ENCODE peak calls at places on chromosome 22, in eight cellular contexts. One of them, this sample, is unnamed.

GRCh38 chr22:23315341-23315917 is 135.1 kb downstream of the BCR start:
- DNase-seq in stimulated activated CD8-positive, alpha-beta memory T cell treated with anti-CD3 and anti-CD28 coated beads, Interleukin-7, amount 100 ng/mL, for 1 hour: peak; percentile 24
- DNase-seq in EL: peak; percentile 79
- DNase-seq in activated T-cell treated with anti-CD3 and anti-CD28 coated beads, Interleukin-2, amount 50 U/mL, for 1 hour: peak; percentile 71
- DNase-seq in spleen: peak; percentile 84
- DNase-seq in left colon: no peak
- DNase-seq in psoas muscle: peak; percentile 73
- DNase-seq in ureter: no peak
- DNase-seq in this sample: no peak

GRCh38 chr22:42300286-42301071 is 30.0 kb upstream of the TCF20 start:
- DNase-seq in stimulated activated CD8-positive, alpha-beta memory T cell treated with anti-CD3 and anti-CD28 coated beads, Interleukin-7, amount 100 ng/mL, for 1 hour: no peak
- DNase-seq in EL: no peak
- DNase-seq in activated T-cell treated with anti-CD3 and anti-CD28 coated beads, Interleukin-2, amount 50 U/mL, for 1 hour: peak; percentile 44
- DNase-seq in spleen: no peak
- DNase-seq in left colon: peak; percentile 86
- DNase-seq in psoas muscle: no peak
- DNase-seq in ureter: no peak
- DNase-seq in this sample: no peak

GRCh38 chr22:39240841-39241631 is 3.7 kb downstream of the PDGFB start:
- DNase-seq in stimulated activated CD8-positive, alpha-beta memory T cell treated with anti-CD3 and anti-CD28 coated beads, Interleukin-7, amount 100 ng/mL, for 1 hour: no peak
- DNase-seq in EL: peak; percentile 13
- DNase-seq in activated T-cell treated with anti-CD3 and anti-CD28 coated beads, Interleukin-2, amount 50 U/mL, for 1 hour: peak; percentile 58
- DNase-seq in spleen: no peak
- DNase-seq in left colon: peak; percentile 81
- DNase-seq in psoas muscle: peak; percentile 82
- DNase-seq in ureter: peak; percentile 68
- DNase-seq in this sample: no peak

GRCh38 chr22:42189761-42190160 is 59.2 kb upstream of the CYP2D6 start:
- DNase-seq in stimulated activated CD8-positive, alpha-beta memory T cell treated with anti-CD3 and anti-CD28 coated beads, Interleukin-7, amount 100 ng/mL, for 1 hour: no peak
- DNase-seq in EL: no peak
- DNase-seq in activated T-cell treated with anti-CD3 and anti-CD28 coated beads, Interleukin-2, amount 50 U/mL, for 1 hour: no peak
- DNase-seq in spleen: no peak
- DNase-seq in left colon: no peak
- DNase-seq in psoas muscle: no peak
- DNase-seq in ureter: no peak
- DNase-seq in this sample: no peak

GRCh38 chr22:32164084-32164894 is 5.2 kb upstream of the C22orf42 start:
- DNase-seq in stimulated activated CD8-positive, alpha-beta memory T cell treated with anti-CD3 and anti-CD28 coated beads, Interleukin-7, amount 100 ng/mL, for 1 hour: no peak
- DNase-seq in EL: no peak
- DNase-seq in activated T-cell treated with anti-CD3 and anti-CD28 coated beads, Interleukin-2, amount 50 U/mL, for 1 hour: no peak
- DNase-seq in spleen: no peak
- DNase-seq in left colon: no peak
- DNase-seq in psoas muscle: no peak
- DNase-seq in ureter: no peak
- DNase-seq in this sample: no peak

GRCh38 chr22:40331706-40332105 is 14.6 kb upstream of the ADSL start:
- DNase-seq in stimulated activated CD8-positive, alpha-beta memory T cell treated with anti-CD3 and anti-CD28 coated beads, Interleukin-7, amount 100 ng/mL, for 1 hour: no peak
- DNase-seq in EL: no peak
- DNase-seq in activated T-cell treated with anti-CD3 and anti-CD28 coated beads, Interleukin-2, amount 50 U/mL, for 1 hour: no peak
- DNase-seq in spleen: no peak
- DNase-seq in left colon: no peak
- DNase-seq in psoas muscle: no peak
- DNase-seq in ureter: no peak
- DNase-seq in this sample: no peak

GRCh38 chr22:46090051-46090591 is 60.2 kb upstream of the PPARA start:
- DNase-seq in stimulated activated CD8-positive, alpha-beta memory T cell treated with anti-CD3 and anti-CD28 coated beads, Interleukin-7, amount 100 ng/mL, for 1 hour: no peak
- DNase-seq in EL: no peak
- DNase-seq in activated T-cell treated with anti-CD3 and anti-CD28 coated beads, Interleukin-2, amount 50 U/mL, for 1 hour: no peak
- DNase-seq in spleen: peak; percentile 76
- DNase-seq in left colon: peak; percentile 32
- DNase-seq in psoas muscle: peak; percentile 90
- DNase-seq in ureter: no peak
- DNase-seq in this sample: no peak

GRCh38 chr22:41979423-41980250 is 10.4 kb downstream of the SEPTIN3 start:
- DNase-seq in stimulated activated CD8-positive, alpha-beta memory T cell treated with anti-CD3 and anti-CD28 coated beads, Interleukin-7, amount 100 ng/mL, for 1 hour: no peak
- DNase-seq in EL: no peak
- DNase-seq in activated T-cell treated with anti-CD3 and anti-CD28 coated beads, Interleukin-2, amount 50 U/mL, for 1 hour: no peak
- DNase-seq in spleen: no peak
- DNase-seq in left colon: no peak
- DNase-seq in psoas muscle: no peak
- DNase-seq in ureter: no peak
- DNase-seq in this sample: no peak

GRCh38 chr22:36741204-36741793 is 34.6 kb downstream of the IFT27 start:
- DNase-seq in stimulated activated CD8-positive, alpha-beta memory T cell treated with anti-CD3 and anti-CD28 coated beads, Interleukin-7, amount 100 ng/mL, for 1 hour: no peak
- DNase-seq in EL: peak; percentile 24
- DNase-seq in activated T-cell treated with anti-CD3 and anti-CD28 coated beads, Interleukin-2, amount 50 U/mL, for 1 hour: no peak
- DNase-seq in spleen: no peak
- DNase-seq in left colon: no peak
- DNase-seq in psoas muscle: no peak
- DNase-seq in ureter: no peak
- DNase-seq in this sample: no peak

GRCh38 chr22:40407021-40407761 is 36.8 kb downstream of the SGSM3 start:
- DNase-seq in stimulated activated CD8-positive, alpha-beta memory T cell treated with anti-CD3 and anti-CD28 coated beads, Interleukin-7, amount 100 ng/mL, for 1 hour: no peak
- DNase-seq in EL: no peak
- DNase-seq in activated T-cell treated with anti-CD3 and anti-CD28 coated beads, Interleukin-2, amount 50 U/mL, for 1 hour: no peak
- DNase-seq in spleen: peak; percentile 76
- DNase-seq in left colon: no peak
- DNase-seq in psoas muscle: no peak
- DNase-seq in ureter: no peak
- DNase-seq in this sample: peak; percentile 77

GRCh38 chr22:48901324-48901723 is 926.3 kb downstream of the BRD1 start:
- DNase-seq in stimulated activated CD8-positive, alpha-beta memory T cell treated with anti-CD3 and anti-CD28 coated beads, Interleukin-7, amount 100 ng/mL, for 1 hour: no peak
- DNase-seq in EL: no peak
- DNase-seq in activated T-cell treated with anti-CD3 and anti-CD28 coated beads, Interleukin-2, amount 50 U/mL, for 1 hour: no peak
- DNase-seq in spleen: no peak
- DNase-seq in left colon: no peak
- DNase-seq in psoas muscle: no peak
- DNase-seq in ureter: peak; percentile 28
- DNase-seq in this sample: peak; percentile 64

GRCh38 chr22:47090591-47091240 is 328.3 kb downstream of the TBC1D22A start:
- DNase-seq in stimulated activated CD8-positive, alpha-beta memory T cell treated with anti-CD3 and anti-CD28 coated beads, Interleukin-7, amount 100 ng/mL, for 1 hour: no peak
- DNase-seq in EL: peak; percentile 60
- DNase-seq in activated T-cell treated with anti-CD3 and anti-CD28 coated beads, Interleukin-2, amount 50 U/mL, for 1 hour: peak; percentile 37
- DNase-seq in spleen: no peak
- DNase-seq in left colon: no peak
- DNase-seq in psoas muscle: no peak
- DNase-seq in ureter: peak; percentile 44
- DNase-seq in this sample: peak; percentile 59

GRCh38 chr22:37607010-37607911 is 1.4 kb upstream of the GGA1 start:
- DNase-seq in stimulated activated CD8-positive, alpha-beta memory T cell treated with anti-CD3 and anti-CD28 coated beads, Interleukin-7, amount 100 ng/mL, for 1 hour: peak; percentile 75
- DNase-seq in EL: peak; percentile 64
- DNase-seq in activated T-cell treated with anti-CD3 and anti-CD28 coated beads, Interleukin-2, amount 50 U/mL, for 1 hour: peak; percentile 94
- DNase-seq in spleen: peak; percentile 98
- DNase-seq in left colon: peak; percentile 91
- DNase-seq in psoas muscle: peak; percentile 87
- DNase-seq in ureter: peak; percentile 93
- DNase-seq in this sample: peak; percentile 95

GRCh38 chr22:27669798-27670599 is 131.6 kb downstream of the MN1 start:
- DNase-seq in stimulated activated CD8-positive, alpha-beta memory T cell treated with anti-CD3 and anti-CD28 coated beads, Interleukin-7, amount 100 ng/mL, for 1 hour: no peak
- DNase-seq in EL: no peak
- DNase-seq in activated T-cell treated with anti-CD3 and anti-CD28 coated beads, Interleukin-2, amount 50 U/mL, for 1 hour: no peak
- DNase-seq in spleen: peak; percentile 53
- DNase-seq in left colon: no peak
- DNase-seq in psoas muscle: no peak
- DNase-seq in ureter: no peak
- DNase-seq in this sample: no peak

GRCh38 chr22:44585559-44586121 is 87.6 kb upstream of the RTL6 start:
- DNase-seq in stimulated activated CD8-positive, alpha-beta memory T cell treated with anti-CD3 and anti-CD28 coated beads, Interleukin-7, amount 100 ng/mL, for 1 hour: no peak
- DNase-seq in EL: no peak
- DNase-seq in activated T-cell treated with anti-CD3 and anti-CD28 coated beads, Interleukin-2, amount 50 U/mL, for 1 hour: no peak
- DNase-seq in spleen: peak; percentile 37
- DNase-seq in left colon: no peak
- DNase-seq in psoas muscle: peak; percentile 28
- DNase-seq in ureter: no peak
- DNase-seq in this sample: peak; percentile 85

GRCh38 chr22:28349114-28349513 is 330.5 kb downstream of the TTC28 start:
- DNase-seq in stimulated activated CD8-positive, alpha-beta memory T cell treated with anti-CD3 and anti-CD28 coated beads, Interleukin-7, amount 100 ng/mL, for 1 hour: no peak
- DNase-seq in EL: no peak
- DNase-seq in activated T-cell treated with anti-CD3 and anti-CD28 coated beads, Interleukin-2, amount 50 U/mL, for 1 hour: no peak
- DNase-seq in spleen: no peak
- DNase-seq in left colon: no peak
- DNase-seq in psoas muscle: no peak
- DNase-seq in ureter: no peak
- DNase-seq in this sample: no peak

GRCh38 chr22:31241936-31242335 is 29.8 kb downstream of the LIMK2 start:
- DNase-seq in stimulated activated CD8-positive, alpha-beta memory T cell treated with anti-CD3 and anti-CD28 coated beads, Interleukin-7, amount 100 ng/mL, for 1 hour: no peak
- DNase-seq in EL: peak; percentile 63
- DNase-seq in activated T-cell treated with anti-CD3 and anti-CD28 coated beads, Interleukin-2, amount 50 U/mL, for 1 hour: no peak
- DNase-seq in spleen: no peak
- DNase-seq in left colon: no peak
- DNase-seq in psoas muscle: no peak
- DNase-seq in ureter: no peak
- DNase-seq in this sample: no peak

GRCh38 chr22:38257170-38257569 is 15.6 kb downstream of the TMEM184B start:
- DNase-seq in stimulated activated CD8-positive, alpha-beta memory T cell treated with anti-CD3 and anti-CD28 coated beads, Interleukin-7, amount 100 ng/mL, for 1 hour: no peak
- DNase-seq in EL: peak; percentile 72
- DNase-seq in activated T-cell treated with anti-CD3 and anti-CD28 coated beads, Interleukin-2, amount 50 U/mL, for 1 hour: no peak
- DNase-seq in spleen: no peak
- DNase-seq in left colon: no peak
- DNase-seq in psoas muscle: no peak
- DNase-seq in ureter: no peak
- DNase-seq in this sample: no peak

This sample was measured in mesenteric fat pad.